ENCODE peak calls at places on chromosomes 1 and 21, in six cellular contexts. W is GM04504; V is EH; Z is lung microvascular endothelial cell; B is stimulated activated CD4-positive, alpha-beta T cell treated with anti-CD3 and anti-CD28 coated beads, Interleukin-2, amount 100 ng/mL, for 48 hours; E is amniotic epithelial cell. A is an unnamed sample.
A peak's percentile ranks its signal among the peaks of the same experiment; 100 is the strongest.

GRCh38 chr1:242189591-242189990 is 190.7 kb upstream of the MAP1LC3C start:
- DNase-seq in E (no peak), W (no peak), V (no peak), Z (no peak), B (no peak), A (no peak)

GRCh38 chr1:158248122-158248521 is 6.1 kb upstream of the CD1A start:
- DNase-seq in E (no peak), Z (no peak), W (no peak), V (no peak), B (peak; percentile 6), A (no peak)

GRCh38 chr1:7298749-7299151 is 472.3 kb upstream of the VAMP3 start:
- DNase-seq in E (peak; percentile 43), V (peak; percentile 72), Z (no peak), B (no peak), W (no peak), A (no peak)

GRCh38 chr1:2091611-2092604 is 41.7 kb downstream of the PRKCZ start:
- DNase-seq in V (peak; percentile 41), W (no peak), B (peak; percentile 57), Z (peak; percentile 48), E (peak; percentile 8), A (peak; percentile 37)

GRCh38 chr1:115654663-115655306 is 13.0 kb downstream of the VANGL1 start:
- DNase-seq in V (peak; percentile 23), Z (peak; percentile 78), W (no peak), B (no peak), E (peak; percentile 34), A (no peak)

GRCh38 chr21:19731251-19731650 is 1267.0 kb upstream of the NCAM2 start:
- DNase-seq in Z (no peak), V (no peak), E (peak; percentile 2), W (no peak), B (no peak), A (no peak)

GRCh38 chr1:233327938-233328660 is 575 bp downstream of the MAP3K21 start:
- DNase-seq in Z (peak; percentile 20), V (peak; percentile 6), B (peak; percentile 5), W (no peak), E (peak; percentile 6), A (peak; percentile 11)

GRCh38 chr1:206477110-206477509 is 6.8 kb downstream of the IKBKE start:
- DNase-seq in V (no peak), B (no peak), W (no peak), E (no peak), Z (no peak), A (no peak)

GRCh38 chr1:155037851-155038441 is 4.3 kb downstream of the DCST1 start:
- DNase-seq in B (no peak), V (no peak), Z (no peak), E (no peak), W (no peak), A (no peak)

GRCh38 chr1:119141020-119141424 is 569 bp upstream of the WARS2 start:
- DNase-seq in V (peak; percentile 31), W (no peak), Z (peak; percentile 48), B (peak; percentile 33), E (no peak), A (peak; percentile 27)

GRCh38 chr1:119838255-119838654 is 27.0 kb upstream of the REG4 start:
- DNase-seq in Z (no peak), B (no peak), V (no peak), W (no peak), E (peak; percentile 35), A (no peak)

GRCh38 chr1:44524655-44525530 is 119.8 kb downstream of the RNF220 start:
- DNase-seq in W (no peak), B (no peak), E (peak; percentile 26), Z (no peak), V (no peak), A (no peak)

GRCh38 chr1:110281363-110282290 is 57.5 kb upstream of the RBM15 start:
- DNase-seq in E (no peak), W (no peak), V (no peak), Z (no peak), B (no peak), A (no peak)

GRCh38 chr1:1797731-1798341 is 19.6 kb upstream of the NADK start:
- DNase-seq in Z (no peak), W (no peak), V (no peak), E (no peak), B (no peak), A (no peak)

GRCh38 chr1:226939439-226940028 is 560 bp upstream of the COQ8A start:
- DNase-seq in E (no peak), Z (peak; percentile 63), B (no peak), W (no peak), V (peak; percentile 67), A (no peak)

GRCh38 chr1:21926814-21927530 is 10.1 kb downstream of the HSPG2 start:
- DNase-seq in B (no peak), Z (no peak), W (peak; percentile 90), V (peak; percentile 96), E (peak; percentile 51), A (no peak)

GRCh38 chr1:96060621-96061020 is 661.0 kb upstream of the PTBP2 start:
- DNase-seq in E (no peak), W (no peak), Z (no peak), V (no peak), B (no peak), A (no peak)

GRCh38 chr1:198638441-198638840 is 399 bp upstream of the PTPRC start:
- DNase-seq in W (no peak), V (no peak), Z (no peak), B (no peak), E (no peak), A (no peak)

GRCh38 chr1:207300970-207301369 is 20.5 kb upstream of the CD55 start:
- DNase-seq in Z (no peak), V (no peak), E (no peak), W (no peak), B (no peak), A (no peak)

GRCh38 chr1:155207578-155208405 is at the start of gene THBS3:
- DNase-seq in Z (peak; percentile 75), V (peak; percentile 67), B (no peak), W (no peak), E (peak; percentile 12), A (no peak)

GRCh38 chr1:212232020-212232570 is 53.1 kb upstream of the PPP2R5A start:
- DNase-seq in V (peak; percentile 30), Z (no peak), W (no peak), B (no peak), E (no peak), A (no peak)

GRCh38 chr1:77407738-77408375 is 126.0 kb downstream of the AK5 start:
- DNase-seq in V (peak; percentile 89), E (no peak), B (no peak), Z (peak; percentile 79), W (peak; percentile 51), A (no peak)

GRCh38 chr1:97350662-97351061 is 570.2 kb downstream of the DPYD start:
- DNase-seq in V (peak; percentile 37), W (no peak), Z (no peak), E (no peak), B (no peak), A (no peak)

GRCh38 chr1:10338047-10338446 is 60.8 kb upstream of the PGD start:
- DNase-seq in Z (peak; percentile 80), B (peak; percentile 35), E (peak; percentile 42), V (peak; percentile 54), W (peak; percentile 3), A (no peak)

GRCh38 chr1:114467491-114467890 is 43.5 kb downstream of the TRIM33 start:
- DNase-seq in E (no peak), W (no peak), V (no peak), B (no peak), Z (no peak), A (no peak)

GRCh38 chr1:8139383-8139782 is 113.3 kb upstream of the ERRFI1 start:
- DNase-seq in B (no peak), E (no peak), V (no peak), W (no peak), Z (no peak), A (no peak)

GRCh38 chr1:12088607-12089006 is 25.5 kb downstream of the TNFRSF8 start:
- DNase-seq in E (no peak), B (no peak), Z (no peak), W (no peak), V (no peak), A (peak; percentile 23)

GRCh38 chr1:209937996-209938959 is at the start of gene SYT14:
- DNase-seq in V (peak; percentile 67), B (no peak), Z (no peak), W (no peak), E (peak; percentile 20), A (no peak)

GRCh38 chr1:30049748-30050147 is 673.6 kb downstream of the MATN1 start:
- DNase-seq in E (no peak), B (no peak), W (no peak), Z (no peak), V (no peak), A (no peak)

GRCh38 chr1:41242645-41243171 is 602 bp upstream of the SCMH1 start:
- DNase-seq in E (peak; percentile 35), Z (peak; percentile 15), W (no peak), V (no peak), B (no peak), A (no peak)

GRCh38 chr1:31376374-31377134 is 3.7 kb upstream of the FABP3 start:
- DNase-seq in B (no peak), E (peak; percentile 88), Z (peak; percentile 24), V (peak; percentile 96), W (peak; percentile 93), A (no peak)